ENCODE peak calls at places on chromosomes 12 and 14, in eight cellular contexts. One of them, this sample, is unnamed.

GRCh38 chr12:116982721-116983502 is 72.2 kb downstream of the FBXW8 start:
- DNase-seq in HCT116: no peak
- DNase-seq in thyroid gland: peak; percentile 9
- DNase-seq in HepG2: no peak
- DNase-seq in lower leg skin: no peak
- DNase-seq in Peyer's patch: no peak
- DNase-seq in breast epithelium: no peak
- DNase-seq in body of pancreas: no peak
- DNase-seq in this sample: no peak

GRCh38 chr14:88321692-88322504 is 1.2 kb downstream of the KCNK10 start:
- DNase-seq in breast epithelium: no peak
- DNase-seq in HepG2: no peak
- DNase-seq in body of pancreas: no peak
- DNase-seq in lower leg skin: no peak
- DNase-seq in HCT116: no peak
- DNase-seq in thyroid gland: no peak
- DNase-seq in Peyer's patch: no peak
- DNase-seq in this sample: no peak

GRCh38 chr14:85531141-85531593 is 1.2 kb downstream of the FLRT2 start:
- DNase-seq in Peyer's patch: peak; percentile 53
- DNase-seq in thyroid gland: peak; percentile 62
- DNase-seq in HepG2: no peak
- DNase-seq in breast epithelium: no peak
- DNase-seq in HCT116: no peak
- DNase-seq in lower leg skin: peak; percentile 90
- DNase-seq in body of pancreas: peak; percentile 71
- DNase-seq in this sample: peak; percentile 69

GRCh38 chr14:63273717-63274673 is 44.7 kb downstream of the GPHB5 start:
- DNase-seq in Peyer's patch: no peak
- DNase-seq in breast epithelium: peak; percentile 26
- DNase-seq in thyroid gland: no peak
- DNase-seq in HepG2: no peak
- DNase-seq in lower leg skin: no peak
- DNase-seq in HCT116: no peak
- DNase-seq in body of pancreas: peak; percentile 20
- DNase-seq in this sample: no peak

GRCh38 chr14:53778263-53778662 is 178.4 kb downstream of the BMP4 start:
- DNase-seq in body of pancreas: no peak
- DNase-seq in breast epithelium: no peak
- DNase-seq in Peyer's patch: no peak
- DNase-seq in HepG2: no peak
- DNase-seq in thyroid gland: no peak
- DNase-seq in lower leg skin: no peak
- DNase-seq in HCT116: no peak
- DNase-seq in this sample: no peak

GRCh38 chr14:30808576-30808975 is 65.8 kb upstream of the COCH start:
- DNase-seq in HepG2: no peak
- DNase-seq in thyroid gland: no peak
- DNase-seq in body of pancreas: no peak
- DNase-seq in HCT116: no peak
- DNase-seq in breast epithelium: no peak
- DNase-seq in Peyer's patch: no peak
- DNase-seq in lower leg skin: no peak
- DNase-seq in this sample: no peak

GRCh38 chr12:47223848-47224213 is 144.1 kb upstream of the AMIGO2 start:
- DNase-seq in lower leg skin: no peak
- DNase-seq in thyroid gland: no peak
- DNase-seq in HCT116: no peak
- DNase-seq in breast epithelium: no peak
- DNase-seq in HepG2: peak; percentile 64
- DNase-seq in Peyer's patch: no peak
- DNase-seq in body of pancreas: peak; percentile 62
- DNase-seq in this sample: no peak

GRCh38 chr14:20604291-20604690 is 13.1 kb upstream of the RNASE12 start:
- DNase-seq in thyroid gland: no peak
- DNase-seq in breast epithelium: no peak
- DNase-seq in Peyer's patch: no peak
- DNase-seq in HCT116: no peak
- DNase-seq in lower leg skin: no peak
- DNase-seq in body of pancreas: no peak
- DNase-seq in HepG2: no peak
- DNase-seq in this sample: no peak

GRCh38 chr14:69288001-69288771 is 28.2 kb downstream of the GALNT16 start:
- DNase-seq in breast epithelium: peak; percentile 35
- DNase-seq in lower leg skin: peak; percentile 89
- DNase-seq in HCT116: no peak
- DNase-seq in Peyer's patch: no peak
- DNase-seq in HepG2: peak; percentile 23
- DNase-seq in body of pancreas: peak; percentile 50
- DNase-seq in thyroid gland: peak; percentile 59
- DNase-seq in this sample: no peak

GRCh38 chr12:94458882-94459772 is 540 bp downstream of the CEP83 start:
- DNase-seq in HepG2: peak; percentile 17
- DNase-seq in lower leg skin: no peak
- DNase-seq in thyroid gland: no peak
- DNase-seq in body of pancreas: peak; percentile 2
- DNase-seq in Peyer's patch: no peak
- DNase-seq in breast epithelium: no peak
- DNase-seq in HCT116: peak; percentile 24
- DNase-seq in this sample: peak; percentile 81

GRCh38 chr14:93068721-93069120 is 47.0 kb downstream of the ITPK1 start:
- DNase-seq in lower leg skin: no peak
- DNase-seq in body of pancreas: no peak
- DNase-seq in HepG2: no peak
- DNase-seq in breast epithelium: no peak
- DNase-seq in Peyer's patch: no peak
- DNase-seq in thyroid gland: no peak
- DNase-seq in HCT116: no peak
- DNase-seq in this sample: no peak

DNA sequence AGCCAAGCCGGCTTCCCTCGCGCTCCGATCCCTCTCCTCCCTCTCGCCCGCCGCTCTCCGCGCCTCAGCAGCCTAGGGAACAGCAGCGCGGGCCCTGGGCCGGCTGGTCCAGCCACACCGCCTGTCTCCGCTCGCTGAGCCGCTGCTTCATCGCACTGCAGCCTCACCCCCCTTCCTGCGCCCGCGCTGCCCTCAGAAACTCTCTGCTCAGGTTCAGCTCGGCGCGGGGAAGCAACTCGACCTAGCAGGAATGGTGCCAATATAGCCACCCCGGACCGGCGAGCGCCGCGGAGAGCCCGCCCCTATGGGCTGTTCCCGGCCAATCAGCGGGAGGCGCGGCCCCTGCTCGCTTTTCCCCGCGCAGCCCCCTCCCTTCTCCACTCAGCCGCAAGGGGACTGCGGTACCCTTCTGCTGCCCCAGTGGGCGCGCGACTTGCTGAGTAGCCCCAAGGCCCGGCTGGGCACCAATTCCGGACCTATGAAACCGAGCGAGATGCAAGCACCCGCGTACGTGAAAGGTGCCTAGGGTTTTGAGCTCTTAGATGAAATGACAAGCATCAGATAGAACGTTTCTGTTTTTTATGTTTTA is at the start of gene ADAMTS20:
- DNase-seq in HepG2: no peak
- DNase-seq in breast epithelium: no peak
- DNase-seq in HCT116: no peak
- DNase-seq in body of pancreas: no peak
- DNase-seq in lower leg skin: no peak
- DNase-seq in thyroid gland: no peak
- DNase-seq in Peyer's patch: no peak
- DNase-seq in this sample: peak; percentile 2
- TF ChIP-seq POLR2A in HepG2: no peak
- TF ChIP-seq POLR2A in breast epithelium: no peak
- TF ChIP-seq POLR2A in HCT116: no peak
- TF ChIP-seq POLR2A in body of pancreas: no peak
- TF ChIP-seq POLR2A in lower leg skin: no peak
- TF ChIP-seq POLR2A in thyroid gland: no peak
- TF ChIP-seq POLR2A in Peyer's patch: no peak
- TF ChIP-seq POLR2A in this sample: no peak

GRCh38 chr14:105419305-105420091 is at the start of gene MTA1:
- DNase-seq in HCT116: no peak
- DNase-seq in lower leg skin: peak; percentile 84
- DNase-seq in breast epithelium: no peak
- DNase-seq in body of pancreas: peak; percentile 50
- DNase-seq in thyroid gland: peak; percentile 43
- DNase-seq in Peyer's patch: peak; percentile 73
- DNase-seq in HepG2: peak; percentile 35
- DNase-seq in this sample: peak; percentile 68
- TF ChIP-seq POLR2A in HCT116: no peak
- TF ChIP-seq POLR2A in lower leg skin: no peak
- TF ChIP-seq POLR2A in breast epithelium: no peak
- TF ChIP-seq POLR2A in body of pancreas: no peak
- TF ChIP-seq POLR2A in thyroid gland: no peak
- TF ChIP-seq POLR2A in Peyer's patch: peak; percentile 28
- TF ChIP-seq POLR2A in HepG2: peak; percentile 68
- TF ChIP-seq POLR2A in this sample: peak; percentile 43

GRCh38 chr14:101705733-101706508 is 55.6 kb upstream of the PPP2R5C start:
- DNase-seq in Peyer's patch: peak; percentile 71
- DNase-seq in HCT116: no peak
- DNase-seq in body of pancreas: peak; percentile 42
- DNase-seq in HepG2: no peak
- DNase-seq in breast epithelium: peak; percentile 12
- DNase-seq in thyroid gland: peak; percentile 46
- DNase-seq in lower leg skin: peak; percentile 91
- DNase-seq in this sample: peak; percentile 47
- TF ChIP-seq POLR2A in Peyer's patch: peak; percentile 25
- TF ChIP-seq POLR2A in HCT116: no peak
- TF ChIP-seq POLR2A in body of pancreas: no peak
- TF ChIP-seq POLR2A in HepG2: no peak
- TF ChIP-seq POLR2A in breast epithelium: no peak
- TF ChIP-seq POLR2A in thyroid gland: no peak
- TF ChIP-seq POLR2A in lower leg skin: no peak
- TF ChIP-seq POLR2A in this sample: no peak

DNA sequence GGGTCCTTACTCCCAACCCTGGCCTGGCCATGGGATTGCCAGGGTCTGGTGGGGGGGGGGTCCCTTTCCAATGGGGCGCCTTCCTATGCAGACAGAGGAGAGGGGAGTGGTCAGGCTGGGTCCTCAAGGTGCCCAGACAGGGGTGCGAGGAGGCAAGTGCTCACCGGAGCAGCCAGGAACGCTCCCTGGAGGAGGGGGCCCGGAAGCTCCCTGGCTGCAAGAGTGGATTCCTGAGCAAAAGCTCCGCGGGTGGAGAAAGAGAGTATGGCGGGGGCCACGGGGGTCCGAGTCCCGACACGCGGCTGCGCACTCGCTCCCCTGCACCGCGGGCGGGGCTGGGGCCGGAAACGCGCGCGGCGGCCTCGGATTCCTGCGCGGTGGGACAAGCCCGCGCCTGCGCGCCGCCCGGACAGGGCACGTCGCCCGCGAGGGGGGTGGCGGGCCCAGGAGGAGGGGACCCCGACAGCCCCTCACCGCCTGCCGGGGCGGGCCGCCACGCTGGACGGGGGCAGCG is 27.7 kb upstream of the GPR132 start:
- DNase-seq in thyroid gland: peak; percentile 72
- DNase-seq in lower leg skin: peak; percentile 90
- DNase-seq in Peyer's patch: peak; percentile 83
- DNase-seq in breast epithelium: peak; percentile 73
- DNase-seq in HepG2: no peak
- DNase-seq in HCT116: no peak
- DNase-seq in body of pancreas: peak; percentile 59
- DNase-seq in this sample: no peak
- TF ChIP-seq POLR2A in thyroid gland: no peak
- TF ChIP-seq POLR2A in lower leg skin: no peak
- TF ChIP-seq POLR2A in Peyer's patch: no peak
- TF ChIP-seq POLR2A in breast epithelium: no peak
- TF ChIP-seq POLR2A in HepG2: no peak
- TF ChIP-seq POLR2A in HCT116: no peak
- TF ChIP-seq POLR2A in body of pancreas: no peak
- TF ChIP-seq POLR2A in this sample: no peak

GRCh38 chr12:7749442-7749841 is 2.3 kb upstream of the CLEC4C start:
- DNase-seq in HepG2: no peak
- DNase-seq in HCT116: no peak
- DNase-seq in Peyer's patch: no peak
- DNase-seq in thyroid gland: no peak
- DNase-seq in body of pancreas: no peak
- DNase-seq in lower leg skin: no peak
- DNase-seq in breast epithelium: no peak
- DNase-seq in this sample: no peak

GRCh38 chr12:7747196-7747595 is at the start of gene CLEC4C:
- DNase-seq in body of pancreas: no peak
- DNase-seq in breast epithelium: no peak
- DNase-seq in HepG2: no peak
- DNase-seq in thyroid gland: no peak
- DNase-seq in Peyer's patch: no peak
- DNase-seq in HCT116: no peak
- DNase-seq in lower leg skin: no peak
- DNase-seq in this sample: peak; percentile 15

GRCh38 chr12:7751394-7751793 is 4.2 kb upstream of the CLEC4C start:
- DNase-seq in body of pancreas: no peak
- DNase-seq in Peyer's patch: no peak
- DNase-seq in thyroid gland: no peak
- DNase-seq in breast epithelium: no peak
- DNase-seq in HepG2: no peak
- DNase-seq in lower leg skin: no peak
- DNase-seq in HCT116: no peak
- DNase-seq in this sample: no peak

GRCh38 chr12:7748774-7749296 is 1.7 kb upstream of the CLEC4C start:
- DNase-seq in HepG2: no peak
- DNase-seq in breast epithelium: no peak
- DNase-seq in thyroid gland: no peak
- DNase-seq in body of pancreas: no peak
- DNase-seq in HCT116: no peak
- DNase-seq in lower leg skin: no peak
- DNase-seq in Peyer's patch: no peak
- DNase-seq in this sample: peak; percentile 70

DNA sequence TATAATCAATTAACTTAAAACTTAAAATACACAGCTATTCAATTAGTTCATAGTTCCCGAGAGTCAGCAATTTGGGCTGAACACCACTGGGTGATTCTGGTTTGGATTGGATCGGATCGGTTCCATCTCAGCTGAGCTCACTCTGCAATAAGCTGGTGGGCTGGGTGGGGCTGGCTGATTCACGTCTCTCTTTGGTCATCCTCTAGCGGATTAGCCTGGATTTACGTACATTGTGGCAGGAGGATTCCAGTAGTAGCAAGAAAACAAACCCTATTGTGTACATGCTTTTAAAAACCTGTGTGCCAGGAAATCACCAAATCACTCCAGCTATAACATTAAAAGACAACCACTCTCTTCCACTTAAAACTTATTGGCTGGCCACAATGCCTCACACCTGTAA is 3.2 kb upstream of the CLEC4C start:
- DNase-seq in HCT116: no peak
- DNase-seq in HepG2: no peak
- DNase-seq in thyroid gland: no peak
- DNase-seq in lower leg skin: no peak
- DNase-seq in Peyer's patch: no peak
- DNase-seq in breast epithelium: no peak
- DNase-seq in body of pancreas: no peak
- DNase-seq in this sample: no peak
- TF ChIP-seq POLR2A in HCT116: no peak
- TF ChIP-seq POLR2A in HepG2: no peak
- TF ChIP-seq POLR2A in thyroid gland: no peak
- TF ChIP-seq POLR2A in lower leg skin: no peak
- TF ChIP-seq POLR2A in Peyer's patch: no peak
- TF ChIP-seq POLR2A in breast epithelium: no peak
- TF ChIP-seq POLR2A in body of pancreas: no peak
- TF ChIP-seq POLR2A in this sample: no peak